ENCODE peak calls at places on chromosomes 13 and 19, in six cellular contexts. One of them, this sample, is unnamed.
A peak's percentile ranks its signal among the peaks of the same experiment; 100 is the strongest.

GRCh38 chr13:39910833-39911232 is 255.4 kb downstream of the COG6 start:
- DNase-seq in GM03348: peak; percentile 6
- DNase-seq in uterus: no peak
- DNase-seq in activated naive CD4-positive, alpha-beta T cell: no peak
- DNase-seq in NCI-H524: no peak
- DNase-seq in nephron progenitor cell: no peak
- DNase-seq in this sample: no peak

GRCh38 chr13:113426591-113426986 is 26.7 kb downstream of the ADPRHL1 start:
- DNase-seq in GM03348: no peak
- DNase-seq in uterus: no peak
- DNase-seq in activated naive CD4-positive, alpha-beta T cell: no peak
- DNase-seq in NCI-H524: no peak
- DNase-seq in nephron progenitor cell: no peak
- DNase-seq in this sample: peak; percentile 44

GRCh38 chr13:42893346-42893745 is 98.7 kb downstream of the EPSTI1 start:
- DNase-seq in GM03348: peak; percentile 59
- DNase-seq in uterus: peak; percentile 23
- DNase-seq in activated naive CD4-positive, alpha-beta T cell: no peak
- DNase-seq in NCI-H524: no peak
- DNase-seq in nephron progenitor cell: no peak
- DNase-seq in this sample: no peak

GRCh38 chr13:43005460-43006236 is 13.6 kb upstream of the EPSTI1 start:
- DNase-seq in GM03348: peak; percentile 53
- DNase-seq in uterus: no peak
- DNase-seq in activated naive CD4-positive, alpha-beta T cell: no peak
- DNase-seq in NCI-H524: no peak
- DNase-seq in nephron progenitor cell: no peak
- DNase-seq in this sample: no peak

GRCh38 chr19:33231511-33231910 is 5.9 kb upstream of the SLC7A10 start:
- DNase-seq in GM03348: peak; percentile 61
- DNase-seq in uterus: no peak
- DNase-seq in activated naive CD4-positive, alpha-beta T cell: no peak
- DNase-seq in NCI-H524: no peak
- DNase-seq in nephron progenitor cell: no peak
- DNase-seq in this sample: no peak

GRCh38 chr13:91174886-91175501 is 172.5 kb upstream of the MIR17HG start:
- DNase-seq in GM03348: no peak
- DNase-seq in uterus: no peak
- DNase-seq in activated naive CD4-positive, alpha-beta T cell: no peak
- DNase-seq in NCI-H524: peak; percentile 8
- DNase-seq in nephron progenitor cell: no peak
- DNase-seq in this sample: peak; percentile 67

GRCh38 chr13:109476001-109476400 is 310.4 kb downstream of the IRS2 start:
- DNase-seq in GM03348: no peak
- DNase-seq in uterus: no peak
- DNase-seq in activated naive CD4-positive, alpha-beta T cell: no peak
- DNase-seq in NCI-H524: no peak
- DNase-seq in nephron progenitor cell: no peak
- DNase-seq in this sample: no peak

GRCh38 chr19:15195381-15195964 is 5.3 kb downstream of the NOTCH3 start:
- DNase-seq in GM03348: peak; percentile 88
- DNase-seq in uterus: peak; percentile 53
- DNase-seq in activated naive CD4-positive, alpha-beta T cell: no peak
- DNase-seq in NCI-H524: peak; percentile 38
- DNase-seq in nephron progenitor cell: peak; percentile 74
- DNase-seq in this sample: peak; percentile 92

GRCh38 chr19:21612403-21612872 is 107.0 kb downstream of the ZNF429 start:
- DNase-seq in GM03348: no peak
- DNase-seq in uterus: no peak
- DNase-seq in activated naive CD4-positive, alpha-beta T cell: no peak
- DNase-seq in NCI-H524: no peak
- DNase-seq in nephron progenitor cell: no peak
- DNase-seq in this sample: no peak

GRCh38 chr19:34480971-34481821 is at the start of gene WTIP:
- DNase-seq in GM03348: peak; percentile 96
- DNase-seq in uterus: peak; percentile 73
- DNase-seq in activated naive CD4-positive, alpha-beta T cell: no peak
- DNase-seq in NCI-H524: peak; percentile 25
- DNase-seq in nephron progenitor cell: peak; percentile 91
- DNase-seq in this sample: peak; percentile 94

GRCh38 chr13:66659291-66660012 is 570.7 kb downstream of the PCDH9 start:
- DNase-seq in GM03348: no peak
- DNase-seq in uterus: no peak
- DNase-seq in activated naive CD4-positive, alpha-beta T cell: no peak
- DNase-seq in NCI-H524: no peak
- DNase-seq in nephron progenitor cell: no peak
- DNase-seq in this sample: no peak

GRCh38 chr19:3073931-3074595 is 11.8 kb upstream of the TLE5 start:
- DNase-seq in GM03348: no peak
- DNase-seq in uterus: no peak
- DNase-seq in activated naive CD4-positive, alpha-beta T cell: no peak
- DNase-seq in NCI-H524: peak; percentile 24
- DNase-seq in nephron progenitor cell: no peak
- DNase-seq in this sample: peak; percentile 78

GRCh38 chr19:424546-424945 is 15.6 kb upstream of the C2CD4C start:
- DNase-seq in GM03348: no peak
- DNase-seq in uterus: no peak
- DNase-seq in activated naive CD4-positive, alpha-beta T cell: no peak
- DNase-seq in NCI-H524: no peak
- DNase-seq in nephron progenitor cell: no peak
- DNase-seq in this sample: no peak

GRCh38 chr13:109859898-109860297 is 73.5 kb upstream of the IRS2 start:
- DNase-seq in GM03348: no peak
- DNase-seq in uterus: no peak
- DNase-seq in activated naive CD4-positive, alpha-beta T cell: no peak
- DNase-seq in NCI-H524: no peak
- DNase-seq in nephron progenitor cell: no peak
- DNase-seq in this sample: no peak

GRCh38 chr13:31225180-31225579 is 25.4 kb downstream of the B3GLCT start:
- DNase-seq in GM03348: no peak
- DNase-seq in uterus: no peak
- DNase-seq in activated naive CD4-positive, alpha-beta T cell: no peak
- DNase-seq in NCI-H524: no peak
- DNase-seq in nephron progenitor cell: no peak
- DNase-seq in this sample: no peak

GRCh38 chr13:97191143-97191542 is 31.0 kb upstream of the MBNL2 start:
- DNase-seq in GM03348: no peak
- DNase-seq in uterus: no peak
- DNase-seq in activated naive CD4-positive, alpha-beta T cell: no peak
- DNase-seq in NCI-H524: peak; percentile 50
- DNase-seq in nephron progenitor cell: no peak
- DNase-seq in this sample: no peak

GRCh38 chr13:26502826-26503225 is 54.7 kb upstream of the WASF3 start:
- DNase-seq in GM03348: peak; percentile 59
- DNase-seq in uterus: no peak
- DNase-seq in activated naive CD4-positive, alpha-beta T cell: no peak
- DNase-seq in NCI-H524: peak; percentile 35
- DNase-seq in nephron progenitor cell: no peak
- DNase-seq in this sample: peak; percentile 65

GRCh38 chr13:71240906-71241305 is 626.1 kb downstream of the DACH1 start:
- DNase-seq in GM03348: no peak
- DNase-seq in uterus: no peak
- DNase-seq in activated naive CD4-positive, alpha-beta T cell: no peak
- DNase-seq in NCI-H524: peak; percentile 54
- DNase-seq in nephron progenitor cell: no peak
- DNase-seq in this sample: peak; percentile 39

GRCh38 chr19:47711652-47712239 is 1.5 kb upstream of the EHD2 start:
- DNase-seq in GM03348: no peak
- DNase-seq in uterus: no peak
- DNase-seq in activated naive CD4-positive, alpha-beta T cell: no peak
- DNase-seq in NCI-H524: no peak
- DNase-seq in nephron progenitor cell: no peak
- DNase-seq in this sample: no peak

GRCh38 chr19:35901055-35901644 is 810 bp upstream of the NFKBID start:
- DNase-seq in GM03348: peak; percentile 80
- DNase-seq in uterus: no peak
- DNase-seq in activated naive CD4-positive, alpha-beta T cell: no peak
- DNase-seq in NCI-H524: no peak
- DNase-seq in nephron progenitor cell: no peak
- DNase-seq in this sample: no peak

GRCh38 chr13:92355213-92355612 is 871.4 kb upstream of the GPC6 start:
- DNase-seq in GM03348: peak; percentile 1
- DNase-seq in uterus: no peak
- DNase-seq in activated naive CD4-positive, alpha-beta T cell: no peak
- DNase-seq in NCI-H524: peak; percentile 76
- DNase-seq in nephron progenitor cell: no peak
- DNase-seq in this sample: peak; percentile 76

GRCh38 chr19:44512326-44513298 is 12.3 kb upstream of the ZNF180 start:
- DNase-seq in GM03348: peak; percentile 62
- DNase-seq in uterus: no peak
- DNase-seq in activated naive CD4-positive, alpha-beta T cell: no peak
- DNase-seq in NCI-H524: peak; percentile 19
- DNase-seq in nephron progenitor cell: peak; percentile 66
- DNase-seq in this sample: peak; percentile 94

GRCh38 chr13:89846890-89847585 is 1500.4 kb upstream of the MIR17HG start:
- DNase-seq in GM03348: no peak
- DNase-seq in uterus: no peak
- DNase-seq in activated naive CD4-positive, alpha-beta T cell: no peak
- DNase-seq in NCI-H524: no peak
- DNase-seq in nephron progenitor cell: no peak
- DNase-seq in this sample: no peak

GRCh38 chr13:39407786-39408185 is 195.2 kb downstream of the LHFPL6 start:
- DNase-seq in GM03348: no peak
- DNase-seq in uterus: no peak
- DNase-seq in activated naive CD4-positive, alpha-beta T cell: no peak
- DNase-seq in NCI-H524: no peak
- DNase-seq in nephron progenitor cell: no peak
- DNase-seq in this sample: no peak

GRCh38 chr13:20197361-20197834 is 4.7 kb upstream of the GJB2 start:
- DNase-seq in GM03348: peak; percentile 66
- DNase-seq in uterus: no peak
- DNase-seq in activated naive CD4-positive, alpha-beta T cell: no peak
- DNase-seq in NCI-H524: peak; percentile 62
- DNase-seq in nephron progenitor cell: no peak
- DNase-seq in this sample: no peak

GRCh38 chr13:20127563-20128458 is 33.0 kb downstream of the GJA3 start:
- DNase-seq in GM03348: peak; percentile 74
- DNase-seq in uterus: peak; percentile 32
- DNase-seq in activated naive CD4-positive, alpha-beta T cell: no peak
- DNase-seq in NCI-H524: peak; percentile 61
- DNase-seq in nephron progenitor cell: peak; percentile 68
- DNase-seq in this sample: peak; percentile 87

GRCh38 chr13:40668335-40668734 is 1.9 kb upstream of the FOXO1 start:
- DNase-seq in GM03348: no peak
- DNase-seq in uterus: peak; percentile 54
- DNase-seq in activated naive CD4-positive, alpha-beta T cell: no peak
- DNase-seq in NCI-H524: no peak
- DNase-seq in nephron progenitor cell: peak; percentile 13
- DNase-seq in this sample: peak; percentile 73

GRCh38 chr13:79749985-79750551 is 269.1 kb downstream of the NDFIP2 start:
- DNase-seq in GM03348: peak; percentile 86
- DNase-seq in uterus: peak; percentile 76
- DNase-seq in activated naive CD4-positive, alpha-beta T cell: no peak
- DNase-seq in NCI-H524: no peak
- DNase-seq in nephron progenitor cell: no peak
- DNase-seq in this sample: peak; percentile 78

GRCh38 chr19:8221161-8221560 is 12.0 kb downstream of the CERS4 start:
- DNase-seq in GM03348: no peak
- DNase-seq in uterus: no peak
- DNase-seq in activated naive CD4-positive, alpha-beta T cell: no peak
- DNase-seq in NCI-H524: no peak
- DNase-seq in nephron progenitor cell: no peak
- DNase-seq in this sample: no peak

GRCh38 chr19:11180346-11180745 is 17.0 kb downstream of the KANK2 start:
- DNase-seq in GM03348: peak; percentile 51
- DNase-seq in uterus: no peak
- DNase-seq in activated naive CD4-positive, alpha-beta T cell: no peak
- DNase-seq in NCI-H524: no peak
- DNase-seq in nephron progenitor cell: no peak
- DNase-seq in this sample: no peak

GRCh38 chr19:1989513-1990229 is 25.8 kb downstream of the BTBD2 start:
- DNase-seq in GM03348: no peak
- DNase-seq in uterus: no peak
- DNase-seq in activated naive CD4-positive, alpha-beta T cell: no peak
- DNase-seq in NCI-H524: peak; percentile 21
- DNase-seq in nephron progenitor cell: no peak
- DNase-seq in this sample: no peak

GRCh38 chr19:38686530-38686888 is 39.1 kb downstream of the ACTN4 start:
- DNase-seq in GM03348: no peak
- DNase-seq in uterus: no peak
- DNase-seq in activated naive CD4-positive, alpha-beta T cell: no peak
- DNase-seq in NCI-H524: no peak
- DNase-seq in nephron progenitor cell: no peak
- DNase-seq in this sample: no peak